ENCODE peak calls at places on chromosomes 11 and 22, in eight cellular contexts. F is CD8-positive, alpha-beta T cell; H is adipocyte; O is K562; W is GM23248; U is BJ; K is esophagus squamous epithelium; V is GM23338. Q is an unnamed sample.

GRCh38 chr11:112266410-112266778 is 5.7 kb upstream of the PLET1 start:
- DNase-seq in F (no peak), H (no peak), O (no peak), W (no peak), U (no peak), K (no peak), V (no peak), Q (no peak)

GRCh38 chr22:18147791-18148507 is 2.0 kb upstream of the USP18 start:
- DNase-seq in F (no peak), H (no peak), O (no peak), W (no peak), U (no peak), K (no peak), V (no peak), Q (no peak)

GRCh38 chr22:19554834-19555404 is 30.7 kb upstream of the CLDN5 start:
- DNase-seq in F (no peak), H (peak; percentile 38), O (peak; percentile 70), W (peak; percentile 34), U (no peak), K (no peak), V (peak; percentile 85), Q (peak; percentile 47)

GRCh38 chr11:63521896-63522295 is 14.7 kb upstream of the PLAAT4 start:
- DNase-seq in F (no peak), H (no peak), O (no peak), W (no peak), U (no peak), K (no peak), V (no peak), Q (no peak)

GRCh38 chr22:50186789-50187523 is 1.2 kb downstream of the TRABD start:
- DNase-seq in F (no peak), H (peak; percentile 44), O (no peak), W (peak; percentile 70), U (no peak), K (no peak), V (peak; percentile 44), Q (no peak)

GRCh38 chr22:19888131-19888746 is 33.6 kb upstream of the GNB1L start:
- DNase-seq in F (no peak), H (no peak), O (no peak), W (no peak), U (no peak), K (no peak), V (no peak), Q (no peak)

GRCh38 chr11:95081412-95081811 is 8.2 kb upstream of the ENDOD1 start:
- DNase-seq in F (no peak), H (peak; percentile 45), O (no peak), W (no peak), U (no peak), K (no peak), V (peak; percentile 24), Q (no peak)

GRCh38 chr22:25623310-25623734 is 58.8 kb downstream of the GRK3 start:
- DNase-seq in F (no peak), H (no peak), O (no peak), W (no peak), U (no peak), K (no peak), V (no peak), Q (no peak)

GRCh38 chr11:119101367-119101758 is 290 bp downstream of the DPAGT1 start:
- DNase-seq in F (no peak), H (no peak), O (peak; percentile 49), W (no peak), U (no peak), K (no peak), V (peak; percentile 76), Q (no peak)

GRCh38 chr11:103773059-103773458 is 263.4 kb upstream of the DDI1 start:
- DNase-seq in F (no peak), H (peak; percentile 80), O (no peak), W (peak; percentile 84), U (peak; percentile 27), K (no peak), V (no peak), Q (no peak)

GRCh38 chr11:77374611-77375031 is 73.1 kb upstream of the GDPD4 start:
- DNase-seq in F (no peak), H (no peak), O (no peak), W (peak; percentile 36), U (no peak), K (no peak), V (no peak), Q (peak; percentile 85)

GRCh38 chr11:6497069-6497839 is at the start of gene DNHD1:
- DNase-seq in F (no peak), H (no peak), O (peak; percentile 31), W (no peak), U (no peak), K (no peak), V (peak; percentile 89), Q (no peak)

GRCh38 chr11:108278546-108278945 is 55.7 kb downstream of the ATM start:
- DNase-seq in F (no peak), H (no peak), O (no peak), W (no peak), U (no peak), K (no peak), V (peak; percentile 12), Q (no peak)

DNA sequence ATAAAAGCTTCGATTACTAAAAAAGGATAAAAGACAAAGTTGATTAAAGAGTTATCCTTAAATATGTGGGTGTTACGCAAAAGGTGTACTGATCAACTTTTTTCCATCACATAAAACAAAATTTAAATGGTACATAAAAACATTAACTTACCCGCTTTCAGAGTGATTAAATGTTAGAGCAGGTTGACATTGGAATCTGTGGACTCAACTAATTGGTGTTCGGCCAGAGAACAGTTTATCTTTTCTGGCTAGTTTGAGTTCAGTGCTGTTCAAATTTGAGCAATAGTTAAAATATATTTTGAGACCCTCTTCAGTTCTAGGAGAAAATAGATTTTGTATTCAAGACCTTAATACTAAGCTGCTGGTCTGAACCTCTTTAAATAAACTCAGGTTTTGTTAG is 56.1 kb downstream of the ATM start:
- DNase-seq in F (no peak), H (no peak), O (no peak), W (no peak), U (no peak), K (no peak), V (no peak), Q (no peak)
- H3K36me3 ChIP-seq in F (peaks cover 65% of the 10 kb centered on the region), H (peaks cover 82% of the 10 kb centered on the region), O (peaks cover 19% of the 10 kb centered on the region), W (peaks cover 40% of the 10 kb centered on the region), U (peaks cover 4% of the 10 kb centered on the region), K (peaks cover 81% of the 10 kb centered on the region), V (peaks cover 7% of the 10 kb centered on the region), Q (peaks cover 4% of the 10 kb centered on the region)

GRCh38 chr11:72706579-72706978 is 32.4 kb upstream of the PDE2A start:
- DNase-seq in F (no peak), H (no peak), O (no peak), W (no peak), U (no peak), K (no peak), V (no peak), Q (no peak)
- H3K36me3 ChIP-seq in F (peaks cover 62% of the 10 kb centered on the region), H (peaks cover 80% of the 10 kb centered on the region), O (peaks cover 91% of the 10 kb centered on the region), W (no peaks in the 10 kb centered on the region), U (peaks cover 52% of the 10 kb centered on the region), K (peaks cover 100% of the 10 kb centered on the region), V (no peaks in the 10 kb centered on the region), Q (peaks cover 64% of the 10 kb centered on the region)

GRCh38 chr22:38741576-38741975 is 14.2 kb downstream of the SUN2 start:
- DNase-seq in F (no peak), H (no peak), O (no peak), W (no peak), U (no peak), K (no peak), V (no peak), Q (no peak)

GRCh38 chr22:38740116-38740723 is 15.6 kb downstream of the SUN2 start:
- DNase-seq in F (no peak), H (no peak), O (no peak), W (no peak), U (no peak), K (no peak), V (no peak), Q (no peak)

GRCh38 chr22:38740754-38741153 is 15.0 kb downstream of the SUN2 start:
- DNase-seq in F (no peak), H (no peak), O (no peak), W (no peak), U (no peak), K (no peak), V (no peak), Q (no peak)

GRCh38 chr22:38741166-38741565 is 14.6 kb downstream of the SUN2 start:
- DNase-seq in F (no peak), H (no peak), O (no peak), W (no peak), U (no peak), K (no peak), V (no peak), Q (no peak)

DNA sequence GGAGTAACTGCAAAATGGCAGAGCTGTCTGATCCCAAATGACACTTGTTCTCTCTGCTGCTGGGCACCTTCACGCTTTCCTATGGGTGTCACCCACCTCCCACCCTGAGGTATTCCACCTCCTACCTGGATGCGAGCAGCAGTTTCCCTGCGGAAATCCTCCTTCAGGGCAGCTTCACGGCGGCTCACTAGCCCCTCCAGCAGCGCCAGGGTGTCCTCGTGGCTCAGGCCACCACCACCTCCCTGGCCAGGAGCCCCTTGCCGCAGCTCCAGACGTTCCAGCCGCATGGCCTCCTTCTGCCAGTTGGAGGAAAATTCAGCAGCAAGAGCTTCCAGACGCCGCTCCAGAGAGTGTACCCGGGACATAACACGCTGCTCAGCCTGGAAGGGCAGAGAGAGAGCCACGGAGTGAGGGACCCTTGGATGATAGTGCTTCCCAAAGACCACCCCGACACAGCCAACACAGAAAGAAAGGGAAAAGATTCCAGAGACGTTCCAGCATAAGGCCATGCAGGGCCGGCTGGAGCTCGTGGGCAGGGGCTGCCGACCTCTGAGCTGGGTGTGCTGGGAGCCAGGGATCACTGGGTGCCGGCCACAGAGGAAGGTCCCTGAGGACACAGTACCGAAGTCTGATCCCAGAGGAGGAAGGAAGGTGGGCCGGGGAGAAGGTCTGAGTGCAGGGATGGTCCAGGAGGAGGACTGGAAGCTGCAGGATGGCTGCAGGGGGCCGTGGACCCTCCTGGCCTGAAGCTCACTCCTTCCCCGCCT is 13.4 kb downstream of the SUN2 start:
- DNase-seq in F (no peak), H (no peak), O (no peak), W (no peak), U (no peak), K (no peak), V (no peak), Q (no peak)
- H3K36me3 ChIP-seq in F (peaks cover 88% of the 10 kb centered on the region), H (peaks cover 96% of the 10 kb centered on the region), O (peaks cover 83% of the 10 kb centered on the region), W (peaks cover 20% of the 10 kb centered on the region), U (peaks cover 39% of the 10 kb centered on the region), K (peaks cover 100% of the 10 kb centered on the region), V (no peaks in the 10 kb centered on the region), Q (peaks cover 63% of the 10 kb centered on the region)

GRCh38 chr11:27385245-27385644 is 22.2 kb upstream of the CCDC34 start:
- DNase-seq in F (no peak), H (peak; percentile 91), O (no peak), W (peak; percentile 92), U (peak; percentile 50), K (no peak), V (no peak), Q (peak; percentile 18)

GRCh38 chr11:27379449-27379848 is 16.4 kb upstream of the CCDC34 start:
- DNase-seq in F (no peak), H (no peak), O (no peak), W (no peak), U (no peak), K (no peak), V (no peak), Q (no peak)

GRCh38 chr11:27383645-27384044 is 20.6 kb upstream of the CCDC34 start:
- DNase-seq in F (no peak), H (no peak), O (no peak), W (no peak), U (no peak), K (no peak), V (no peak), Q (no peak)

GRCh38 chr11:27381238-27381666 is 18.2 kb upstream of the CCDC34 start:
- DNase-seq in F (no peak), H (no peak), O (no peak), W (no peak), U (no peak), K (no peak), V (no peak), Q (no peak)

GRCh38 chr11:27380796-27381195 is 17.8 kb upstream of the CCDC34 start:
- DNase-seq in F (no peak), H (peak; percentile 62), O (no peak), W (no peak), U (no peak), K (no peak), V (no peak), Q (no peak)
- H3K36me3 ChIP-seq in F (no peaks in the 10 kb centered on the region), H (peaks cover 34% of the 10 kb centered on the region), O (no peaks in the 10 kb centered on the region), W (peaks cover 45% of the 10 kb centered on the region), U (no peaks in the 10 kb centered on the region), K (peaks cover 89% of the 10 kb centered on the region), V (peaks cover 36% of the 10 kb centered on the region), Q (peaks cover 1% of the 10 kb centered on the region)